ENCODE peak calls at places on chromosomes 11 and 22, in nine cellular contexts. M is endothelial cell; U is lower lobe of right lung; P is GM12864; Z is sigmoid colon; W is activated CD8-positive, alpha-beta T cell treated with anti-CD3 and anti-CD28 coated beads for 36 hours; D is coronary artery; O is prostate gland; X is activated B cell treated with CpG ODN at 0.5 μM for 24 hours. Q is an unnamed sample.

GRCh38 chr11:47415949-47416472 is 7.6 kb downstream of the SLC39A13 start:
- DNase-seq in M (no peak), U (peak; percentile 92), P (no peak), Z (peak; percentile 94), W (no peak), D (peak; percentile 93), O (peak; percentile 74), X (no peak), Q (no peak)

GRCh38 chr11:15969281-15969680 is 387.1 kb downstream of the SOX6 start:
- DNase-seq in M (no peak), U (no peak), P (peak; percentile 29), Z (peak; percentile 76), W (no peak), D (no peak), O (peak; percentile 56), X (no peak), Q (peak; percentile 59)

GRCh38 chr11:64007629-64008282 is 21.5 kb downstream of the OTUB1 start:
- DNase-seq in M (peak; percentile 73), U (peak; percentile 84), P (no peak), Z (peak; percentile 87), W (peak; percentile 8), D (no peak), O (no peak), X (no peak), Q (peak; percentile 73)

GRCh38 chr11:7072401-7073028 is 16.3 kb upstream of the RBMXL2 start:
- DNase-seq in M (no peak), U (no peak), P (no peak), Z (no peak), W (no peak), D (no peak), O (no peak), X (no peak), Q (no peak)

GRCh38 chr11:34114471-34114870 is 9.0 kb downstream of the NAT10 start:
- DNase-seq in M (no peak), U (no peak), P (no peak), Z (no peak), W (no peak), D (no peak), O (no peak), X (no peak), Q (no peak)

GRCh38 chr22:41485033-41485432 is 16.1 kb downstream of the ACO2 start:
- DNase-seq in M (no peak), U (no peak), P (no peak), Z (no peak), W (no peak), D (no peak), O (no peak), X (no peak), Q (no peak)

GRCh38 chr11:72821920-72822799 is 7.9 kb downstream of the ATG16L2 start:
- DNase-seq in M (peak; percentile 93), U (peak; percentile 90), P (peak; percentile 45), Z (peak; percentile 94), W (peak; percentile 80), D (peak; percentile 92), O (peak; percentile 88), X (peak; percentile 90), Q (peak; percentile 81)

GRCh38 chr11:117517097-117517496 is 189.4 kb downstream of the CEP164 start:
- DNase-seq in M (no peak), U (no peak), P (no peak), Z (no peak), W (no peak), D (no peak), O (no peak), X (no peak), Q (no peak)

GRCh38 chr11:63142459-63142858 is 1.6 kb downstream of the SLC22A24 start:
- DNase-seq in M (no peak), U (no peak), P (no peak), Z (no peak), W (no peak), D (no peak), O (no peak), X (no peak), Q (no peak)

DNA sequence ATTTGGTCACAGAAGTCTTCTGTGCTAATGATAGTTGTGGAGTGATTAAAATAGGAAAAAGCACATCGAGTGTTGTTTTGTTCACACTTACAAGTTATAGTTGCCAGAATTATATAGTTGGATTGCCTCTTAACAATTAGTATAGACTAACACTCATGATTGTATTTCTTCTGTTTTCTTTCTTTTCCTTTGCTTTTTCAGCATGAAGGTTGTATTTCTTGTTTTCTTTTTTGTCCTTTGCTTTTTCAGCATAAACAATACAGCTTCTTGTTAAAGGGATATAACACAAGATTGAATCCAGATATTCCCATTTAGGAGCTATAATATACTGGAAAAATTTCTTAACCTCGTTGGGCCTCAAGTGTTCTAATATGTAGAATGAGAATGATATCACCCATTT is 31.1 kb downstream of the ACER3 start:
- DNase-seq in M (no peak), U (no peak), P (no peak), Z (no peak), W (no peak), D (no peak), O (no peak), X (no peak), Q (no peak)
- TF ChIP-seq CTCF in M (no peak), U (no peak), P (no peak), Z (no peak), W (no peak), D (no peak), O (no peak), X (no peak), Q (no peak)

GRCh38 chr11:44539971-44540370 is 25.5 kb upstream of the CD82 start:
- DNase-seq in M (no peak), U (no peak), P (no peak), Z (no peak), W (no peak), D (no peak), O (no peak), X (no peak), Q (no peak)
- TF ChIP-seq CTCF in M (no peak), U (no peak), P (no peak), Z (no peak), W (no peak), D (no peak), O (no peak), X (no peak), Q (no peak)

GRCh38 chr22:33400891-33401290 is 342.7 kb upstream of the SYN3 start:
- DNase-seq in M (no peak), U (no peak), P (no peak), Z (no peak), W (no peak), D (no peak), O (no peak), X (no peak), Q (no peak)
- TF ChIP-seq CTCF in M (no peak), U (no peak), P (no peak), Z (no peak), W (no peak), D (no peak), O (no peak), X (no peak), Q (no peak)

GRCh38 chr11:67401495-67402191 is at the start of gene PPP1CA:
- DNase-seq in M (peak; percentile 95), U (peak; percentile 93), P (peak; percentile 57), Z (peak; percentile 95), W (peak; percentile 91), D (peak; percentile 93), O (peak; percentile 86), X (peak; percentile 96), Q (peak; percentile 90)
- TF ChIP-seq CTCF in M (peak; percentile 83), U (peak; percentile 35), P (peak; percentile 24), Z (no peak), W (peak; percentile 46), D (peak; percentile 47), O (peak; percentile 38), X (no peak), Q (peak; percentile 69)

DNA sequence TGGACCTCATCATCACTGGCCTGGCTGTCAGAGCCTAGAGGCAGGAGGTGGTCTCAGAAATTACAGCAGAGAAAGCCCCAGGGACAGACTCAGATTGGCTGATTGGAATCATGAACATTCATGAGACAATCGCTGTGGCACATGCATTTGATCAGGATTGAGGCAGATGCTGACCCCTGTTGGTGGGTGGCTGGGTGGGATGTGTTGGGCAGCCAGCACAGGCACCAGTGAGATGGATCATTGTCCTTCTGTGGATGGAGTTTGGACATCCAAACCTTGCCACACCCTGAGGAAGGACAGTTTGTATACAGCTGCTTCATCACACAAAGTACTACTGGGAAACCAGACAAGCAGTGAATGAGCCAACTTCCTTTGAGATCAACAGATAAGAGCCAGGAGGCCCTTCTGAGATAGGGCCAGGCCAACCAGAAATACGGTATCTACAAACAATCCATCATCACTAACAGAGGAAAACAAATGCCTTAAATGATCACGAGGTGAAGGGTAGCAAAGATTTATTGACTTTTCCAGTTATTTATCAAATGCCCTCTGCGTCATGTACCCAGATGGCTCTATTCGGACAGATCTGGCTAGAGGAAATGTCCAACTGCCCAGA is 17.3 kb downstream of the COMMD9 start:
- DNase-seq in M (no peak), U (no peak), P (no peak), Z (no peak), W (no peak), D (no peak), O (no peak), X (no peak), Q (no peak)
- TF ChIP-seq CTCF in M (no peak), U (peak; percentile 18), P (no peak), Z (no peak), W (no peak), D (no peak), O (no peak), X (no peak), Q (no peak)

DNA sequence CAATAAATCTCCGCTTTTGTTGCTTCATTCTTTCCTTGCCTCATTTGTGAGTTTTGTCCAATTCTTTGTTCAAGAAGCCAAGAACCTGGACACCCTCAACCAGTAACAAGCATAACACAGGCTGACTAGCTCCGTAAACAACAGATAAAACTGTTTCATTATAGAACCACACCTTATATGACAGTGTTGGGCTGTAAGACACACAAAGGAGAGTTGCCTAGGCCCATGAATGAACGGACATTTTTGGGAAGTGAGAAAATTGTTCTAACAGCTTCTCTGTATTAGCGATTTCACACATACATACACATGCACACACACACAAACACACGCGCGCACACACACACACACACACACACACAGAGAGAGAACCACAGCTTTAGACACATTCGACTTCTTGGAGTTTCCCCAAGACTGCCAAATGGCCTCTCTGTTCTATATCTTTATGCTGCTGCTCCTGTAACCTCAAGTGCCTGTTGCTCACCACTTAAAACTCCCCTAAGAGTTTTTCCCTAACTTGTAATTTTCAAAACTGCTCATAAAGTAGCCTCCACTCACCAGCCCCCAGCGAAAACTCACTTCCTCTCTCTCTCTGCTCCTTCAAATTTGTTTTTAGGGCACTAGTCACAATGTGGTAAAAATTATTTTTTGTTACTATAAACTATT is 35.9 kb downstream of the CTSC start:
- DNase-seq in M (no peak), U (no peak), P (peak; percentile 67), Z (no peak), W (peak; percentile 13), D (no peak), O (no peak), X (peak; percentile 16), Q (no peak)
- TF ChIP-seq CTCF in M (no peak), U (no peak), P (no peak), Z (no peak), W (no peak), D (no peak), O (no peak), X (no peak), Q (no peak)

Q was measured in CD14-positive monocyte.